ENCODE peak calls at places on chromosome 20, in four cellular contexts. One of them, this sample, is unnamed.

GRCh38 chr20:18623156-18623555 is 35.3 kb downstream of the DTD1 start:
- DNase-seq in WTC11: no peak
- DNase-seq in K562: no peak
- DNase-seq in HepG2: no peak
- DNase-seq in this sample: no peak

GRCh38 chr20:4017051-4017702 is 1.8 kb upstream of the RNF24 start:
- DNase-seq in WTC11: no peak
- DNase-seq in K562: no peak
- DNase-seq in HepG2: no peak
- DNase-seq in this sample: no peak

GRCh38 chr20:31652917-31653385 is 15.2 kb downstream of the COX4I2 start:
- DNase-seq in WTC11: no peak
- DNase-seq in K562: no peak
- DNase-seq in HepG2: no peak
- DNase-seq in this sample: no peak

GRCh38 chr20:17806739-17807441 is 107.1 kb downstream of the BANF2 start:
- DNase-seq in WTC11: peak
- DNase-seq in K562: peak
- DNase-seq in HepG2: no peak
- DNase-seq in this sample: no peak

GRCh38 chr20:44475372-44475693 is 341 bp upstream of the TTPAL start:
- DNase-seq in WTC11: no peak
- DNase-seq in K562: no peak
- DNase-seq in HepG2: no peak
- DNase-seq in this sample: no peak

GRCh38 chr20:12414446-12415274 is 497.0 kb downstream of the BTBD3 start:
- DNase-seq in WTC11: no peak
- DNase-seq in K562: no peak
- DNase-seq in HepG2: no peak
- DNase-seq in this sample: no peak

GRCh38 chr20:43731469-43731868 is 4.7 kb upstream of the GTSF1L start:
- DNase-seq in WTC11: no peak
- DNase-seq in K562: peak
- DNase-seq in HepG2: no peak
- DNase-seq in this sample: no peak

GRCh38 chr20:61765081-61765870 is 300.4 kb downstream of the TAF4 start:
- DNase-seq in WTC11: no peak
- DNase-seq in K562: no peak
- DNase-seq in HepG2: no peak
- DNase-seq in this sample: no peak

GRCh38 chr20:29689411-29690225 is 1567.8 kb upstream of the DEFB115 start:
- DNase-seq in WTC11: no peak
- DNase-seq in K562: peak
- DNase-seq in HepG2: no peak
- DNase-seq in this sample: no peak

GRCh38 chr20:45892828-45893500 is 1.8 kb downstream of the CTSA start:
- DNase-seq in WTC11: no peak
- DNase-seq in K562: no peak
- DNase-seq in HepG2: no peak
- DNase-seq in this sample: no peak

GRCh38 chr20:1301031-1301529 is 27.9 kb downstream of the SDCBP2 start:
- DNase-seq in WTC11: no peak
- DNase-seq in K562: peak
- DNase-seq in HepG2: no peak
- DNase-seq in this sample: no peak

GRCh38 chr20:63102720-63103375 is 96.1 kb upstream of the BHLHE23 start:
- DNase-seq in WTC11: peak
- DNase-seq in K562: no peak
- DNase-seq in HepG2: no peak
- DNase-seq in this sample: peak
- TF ChIP-seq ELF4 in WTC11: no peak
- TF ChIP-seq ELF4 in K562: no peak
- TF ChIP-seq ELF4 in HepG2: no peak
- TF ChIP-seq ELF4 in this sample: no peak

DNA sequence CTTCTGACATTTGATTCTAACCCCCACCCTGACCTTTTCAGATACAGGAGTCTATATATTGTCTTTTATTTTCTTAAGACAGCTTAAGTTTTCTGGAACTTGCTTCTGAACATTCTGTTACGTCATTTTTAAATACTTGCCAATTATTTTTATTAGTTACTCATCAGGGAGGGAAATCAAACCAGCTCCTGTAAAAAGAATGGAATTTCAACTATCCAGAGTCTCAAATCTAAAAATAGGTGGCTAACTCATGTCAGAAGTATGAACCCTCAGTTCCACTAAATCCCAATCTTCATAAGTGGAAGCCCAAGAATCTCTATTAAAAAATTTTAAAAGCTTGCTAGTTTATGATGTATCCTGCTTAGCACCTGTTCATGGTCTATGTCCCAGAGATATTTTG is 900.0 kb downstream of the KIF16B start:
- DNase-seq in WTC11: no peak
- DNase-seq in K562: no peak
- DNase-seq in HepG2: no peak
- DNase-seq in this sample: no peak
- TF ChIP-seq SP1 in WTC11: no peak
- TF ChIP-seq SP1 in K562: no peak
- TF ChIP-seq SP1 in HepG2: no peak
- TF ChIP-seq SP1 in this sample: no peak

DNA sequence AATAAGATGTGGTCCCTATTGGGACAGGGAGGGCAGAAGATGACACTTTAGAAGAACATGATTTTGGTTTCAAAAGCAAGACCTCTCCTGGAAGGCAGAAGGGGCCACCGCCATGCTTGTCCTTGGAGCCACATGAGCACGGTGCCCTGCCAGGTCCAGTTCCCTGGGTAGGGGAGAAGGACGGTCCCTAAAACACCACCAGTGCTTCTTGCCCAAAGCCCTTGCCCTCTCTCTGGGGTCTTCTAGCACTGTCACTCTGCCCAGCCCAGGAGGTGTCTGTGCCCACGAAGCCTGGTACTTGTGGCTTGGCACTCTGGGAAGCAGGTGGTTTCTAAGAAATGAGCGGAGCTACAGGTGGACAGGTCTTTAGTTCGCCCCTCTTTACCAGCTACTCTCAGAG is 46.0 kb downstream of the PLCG1 start:
- DNase-seq in WTC11: no peak
- DNase-seq in K562: no peak
- DNase-seq in HepG2: no peak
- DNase-seq in this sample: no peak
- TF ChIP-seq ELF4 in WTC11: no peak
- TF ChIP-seq ELF4 in K562: no peak
- TF ChIP-seq ELF4 in HepG2: no peak
- TF ChIP-seq ELF4 in this sample: no peak

GRCh38 chr20:56798634-56799033 is 169.5 kb downstream of the TFAP2C start:
- DNase-seq in WTC11: no peak
- DNase-seq in K562: no peak
- DNase-seq in HepG2: no peak
- DNase-seq in this sample: no peak

GRCh38 chr20:56797023-56797422 is 167.9 kb downstream of the TFAP2C start:
- DNase-seq in WTC11: no peak
- DNase-seq in K562: no peak
- DNase-seq in HepG2: no peak
- DNase-seq in this sample: no peak

GRCh38 chr20:56793916-56794315 is 164.8 kb downstream of the TFAP2C start:
- DNase-seq in WTC11: no peak
- DNase-seq in K562: no peak
- DNase-seq in HepG2: no peak
- DNase-seq in this sample: no peak

GRCh38 chr20:56796345-56796744 is 167.2 kb downstream of the TFAP2C start:
- DNase-seq in WTC11: no peak
- DNase-seq in K562: no peak
- DNase-seq in HepG2: no peak
- DNase-seq in this sample: no peak

DNA sequence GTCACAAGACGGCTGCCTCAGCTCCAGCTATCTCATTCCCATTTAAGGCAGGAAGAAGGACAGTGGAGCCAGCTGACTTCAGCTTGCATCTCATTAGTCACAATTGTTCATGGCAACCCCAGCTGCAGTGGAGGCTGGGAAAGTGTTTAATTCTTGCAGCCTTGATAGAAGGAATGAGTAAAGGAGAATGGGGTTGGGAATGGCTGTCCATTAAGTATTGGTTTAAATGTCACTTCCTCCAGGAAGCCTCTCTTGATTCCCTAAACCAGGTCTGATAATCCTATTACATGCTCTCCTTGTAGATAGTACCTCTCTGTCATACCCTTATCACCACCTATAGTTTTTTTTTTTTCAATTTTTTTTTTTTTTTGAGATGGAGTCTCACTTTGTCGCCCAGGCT is 166.4 kb downstream of the TFAP2C start:
- DNase-seq in WTC11: no peak
- DNase-seq in K562: no peak
- DNase-seq in HepG2: no peak
- DNase-seq in this sample: no peak
- TF ChIP-seq SP1 in WTC11: no peak
- TF ChIP-seq SP1 in K562: no peak
- TF ChIP-seq SP1 in HepG2: no peak
- TF ChIP-seq SP1 in this sample: no peak

GRCh38 chr20:10540636-10541493 is 105.8 kb downstream of the SLX4IP start:
- DNase-seq in WTC11: no peak
- DNase-seq in K562: no peak
- DNase-seq in HepG2: peak
- DNase-seq in this sample: no peak
- TF ChIP-seq ELF4 in WTC11: no peak
- TF ChIP-seq ELF4 in K562: no peak
- TF ChIP-seq ELF4 in HepG2: no peak
- TF ChIP-seq ELF4 in this sample: no peak

GRCh38 chr20:51914758-51915157 is 112.4 kb upstream of the SALL4 start:
- DNase-seq in WTC11: no peak
- DNase-seq in K562: no peak
- DNase-seq in HepG2: no peak
- DNase-seq in this sample: no peak
- TF ChIP-seq SP1 in WTC11: no peak
- TF ChIP-seq SP1 in K562: no peak
- TF ChIP-seq SP1 in HepG2: no peak
- TF ChIP-seq SP1 in this sample: no peak

GRCh38 chr20:47042464-47042863 is 147.8 kb downstream of the EYA2 start:
- DNase-seq in WTC11: no peak
- DNase-seq in K562: peak
- DNase-seq in HepG2: no peak
- DNase-seq in this sample: no peak

GRCh38 chr20:47044938-47045337 is 150.3 kb downstream of the EYA2 start:
- DNase-seq in WTC11: no peak
- DNase-seq in K562: no peak
- DNase-seq in HepG2: no peak
- DNase-seq in this sample: no peak

GRCh38 chr20:47040506-47041125 is 146.0 kb downstream of the EYA2 start:
- DNase-seq in WTC11: no peak
- DNase-seq in K562: peak
- DNase-seq in HepG2: no peak
- DNase-seq in this sample: no peak

GRCh38 chr20:47041500-47041899 is 146.9 kb downstream of the EYA2 start:
- DNase-seq in WTC11: no peak
- DNase-seq in K562: no peak
- DNase-seq in HepG2: no peak
- DNase-seq in this sample: no peak

DNA sequence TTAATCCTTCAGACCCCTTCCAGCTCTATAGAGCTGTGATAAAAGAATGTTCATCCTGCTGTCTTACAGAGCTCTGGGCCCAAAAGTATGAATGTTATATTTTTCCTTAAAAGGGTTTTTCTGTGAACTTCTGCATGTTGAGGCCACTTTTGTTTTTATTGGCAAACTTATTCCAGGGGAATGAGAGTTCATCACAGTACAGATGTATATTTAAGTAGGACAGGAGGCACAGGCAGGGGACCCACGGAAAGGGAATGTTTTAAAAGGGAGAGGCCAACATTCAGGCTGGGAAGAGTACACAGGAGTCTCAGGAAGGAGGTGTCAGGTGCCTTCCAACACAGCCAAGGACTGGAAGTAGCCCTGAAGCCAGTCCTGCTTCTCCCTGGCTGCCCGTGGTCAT is 148.4 kb downstream of the EYA2 start:
- DNase-seq in WTC11: no peak
- DNase-seq in K562: no peak
- DNase-seq in HepG2: no peak
- DNase-seq in this sample: no peak
- TF ChIP-seq ELF4 in WTC11: no peak
- TF ChIP-seq ELF4 in K562: no peak
- TF ChIP-seq ELF4 in HepG2: no peak
- TF ChIP-seq ELF4 in this sample: no peak